ENCODE peak calls at places on chromosomes 11 and 22, in nine cellular contexts. H is MG63, V is breast epithelium, C is lower lobe of right lung, X is HepG2, S is pancreas, J is NCI-H1436 treated with DMSO at 0.1 percent for 48 hours, N is foreskin fibroblast, A is posterior cingulate gyrus. F is an unnamed sample.

GRCh38 chr11:35675901-35676610 is 13.5 kb downstream of the TRIM44 start:
- DNase-seq in X (no peak), J (no peak), N (peak), V (no peak), H (no peak), C (no peak), A (no peak), S (no peak), F (no peak)

GRCh38 chr11:120327311-120327710 is 2.2 kb downstream of the TLCD5 start:
- DNase-seq in S (no peak), X (no peak), H (no peak), A (no peak), C (no peak), N (no peak), V (no peak), J (no peak), F (no peak)

GRCh38 chr22:37435970-37436603 is 8.8 kb upstream of the ELFN2 start:
- DNase-seq in H (no peak), J (no peak), C (no peak), S (no peak), N (no peak), A (no peak), X (no peak), V (no peak), F (no peak)

GRCh38 chr11:10455637-10456487 is 798 bp downstream of the AMPD3 start:
- DNase-seq in X (peak), H (peak), N (peak), J (no peak), S (no peak), C (peak), V (no peak), A (peak), F (peak)

GRCh38 chr11:123122341-123122740 is 60.4 kb upstream of the HSPA8 start:
- DNase-seq in A (no peak), S (no peak), N (peak), J (no peak), H (peak), C (no peak), X (no peak), V (no peak), F (no peak)

GRCh38 chr22:17878970-17879369 is 104.7 kb upstream of the BID start:
- DNase-seq in H (no peak), N (peak), X (no peak), J (no peak), V (no peak), C (no peak), S (no peak), A (no peak), F (no peak)

GRCh38 chr22:43312608-43313007 is 30.6 kb downstream of the SCUBE1 start:
- DNase-seq in C (no peak), S (no peak), J (no peak), V (no peak), H (no peak), A (no peak), N (no peak), X (no peak), F (no peak)

GRCh38 chr22:30751529-30751928 is 56.9 kb downstream of the OSBP2 start:
- DNase-seq in S (no peak), N (no peak), J (no peak), X (no peak), C (no peak), V (no peak), H (no peak), A (no peak), F (no peak)

GRCh38 chr11:107719062-107719461 is 7.2 kb upstream of the SLN start:
- DNase-seq in A (no peak), X (no peak), J (no peak), H (no peak), S (no peak), V (no peak), N (no peak), C (no peak), F (no peak)

GRCh38 chr11:134815404-134815803 is 403.4 kb upstream of the B3GAT1 start:
- DNase-seq in S (no peak), N (no peak), J (no peak), V (no peak), A (no peak), X (no peak), C (no peak), H (no peak), F (no peak)

GRCh38 chr11:114553642-114554041 is 6.0 kb downstream of the NXPE1 start:
- DNase-seq in S (no peak), N (peak), A (no peak), J (no peak), C (no peak), X (no peak), V (no peak), H (no peak), F (no peak)

GRCh38 chr11:67645521-67646457 is 4.7 kb downstream of the ACY3 start:
- DNase-seq in J (no peak), X (no peak), C (no peak), H (no peak), S (peak), V (no peak), A (no peak), N (no peak), F (no peak)

GRCh38 chr11:106461839-106462545 is 384.5 kb downstream of the AASDHPPT start:
- DNase-seq in J (no peak), S (no peak), V (no peak), N (no peak), H (no peak), C (no peak), A (no peak), X (peak), F (no peak)

GRCh38 chr22:17786435-17787158 is 12.3 kb upstream of the BID start:
- DNase-seq in S (no peak), H (no peak), A (peak), J (no peak), N (peak), V (no peak), X (peak), C (peak), F (peak)

GRCh38 chr22:48459859-48460823 is 1367.5 kb downstream of the BRD1 start:
- DNase-seq in S (peak), X (no peak), V (peak), N (no peak), C (no peak), H (no peak), J (no peak), A (peak), F (no peak)

GRCh38 chr22:19817561-19818263 is 37.0 kb downstream of the GNB1L start:
- DNase-seq in S (no peak), N (no peak), A (peak), J (no peak), X (no peak), V (no peak), C (peak), H (no peak), F (no peak)

GRCh38 chr11:117219995-117220394 is 11.9 kb downstream of the PCSK7 start:
- DNase-seq in H (no peak), V (no peak), A (no peak), J (no peak), N (no peak), C (no peak), X (no peak), S (no peak), F (peak)

GRCh38 chr11:119701591-119702260 is 27.3 kb downstream of the NECTIN1 start:
- DNase-seq in C (no peak), V (no peak), N (no peak), H (no peak), S (no peak), A (no peak), X (no peak), J (no peak), F (peak)

GRCh38 chr22:43885786-43886185 is 6.0 kb downstream of the PNPLA5 start:
- DNase-seq in A (no peak), H (no peak), S (peak), N (no peak), V (peak), J (no peak), C (no peak), X (no peak), F (no peak)

GRCh38 chr11:110093407-110094297 is 460 bp downstream of the ZC3H12C start:
- DNase-seq in N (peak), C (peak), H (peak), J (no peak), A (peak), X (peak), V (peak), S (peak), F (peak)

GRCh38 chr11:69207165-69207889 is 51.6 kb downstream of the SMIM38 start:
- DNase-seq in S (no peak), V (peak), X (no peak), J (no peak), N (no peak), C (peak), A (no peak), H (no peak), F (peak)

GRCh38 chr11:76692956-76693355 is 22.4 kb upstream of the LRRC32 start:
- DNase-seq in C (no peak), N (no peak), X (no peak), V (no peak), H (no peak), J (no peak), S (no peak), A (no peak), F (no peak)

GRCh38 chr11:123330471-123330870 is 99.6 kb upstream of the GRAMD1B start:
- DNase-seq in V (no peak), C (no peak), A (no peak), N (no peak), J (no peak), S (no peak), H (no peak), X (no peak), F (no peak)

GRCh38 chr22:20591660-20592310 is 84.4 kb downstream of the MED15 start:
- DNase-seq in N (peak), J (no peak), V (no peak), C (peak), X (peak), H (no peak), S (peak), A (no peak), F (no peak)

GRCh38 chr11:19995131-19995530 is 165.1 kb downstream of the DBX1 start:
- DNase-seq in N (peak), A (no peak), H (peak), X (peak), S (no peak), V (no peak), J (no peak), C (no peak), F (peak)

GRCh38 chr22:46848227-46848626 is 85.8 kb downstream of the TBC1D22A start:
- DNase-seq in V (no peak), A (no peak), X (no peak), N (peak), J (no peak), H (no peak), S (no peak), C (no peak), F (no peak)

GRCh38 chr22:28905433-28905832 is 22.1 kb downstream of the ZNRF3 start:
- DNase-seq in H (no peak), V (no peak), X (no peak), N (no peak), A (no peak), C (no peak), S (no peak), J (no peak), F (no peak)

GRCh38 chr11:74024630-74025029 is 15.7 kb upstream of the UCP3 start:
- DNase-seq in N (peak), C (peak), J (no peak), H (peak), A (no peak), V (no peak), X (no peak), S (no peak), F (no peak)

GRCh38 chr11:57116654-57117053 is 65.1 kb upstream of the LRRC55 start:
- DNase-seq in J (no peak), X (peak), H (peak), A (no peak), S (no peak), C (no peak), N (peak), V (no peak), F (peak)

GRCh38 chr11:14105446-14105845 is 142.9 kb downstream of the SPON1 start:
- DNase-seq in X (no peak), C (no peak), J (no peak), N (no peak), S (no peak), H (no peak), V (no peak), A (no peak), F (no peak)

GRCh38 chr11:93213622-93214021 is 15.8 kb upstream of the SLC36A4 start:
- DNase-seq in V (no peak), S (no peak), N (no peak), C (no peak), X (no peak), J (no peak), A (no peak), H (no peak), F (no peak)

GRCh38 chr11:92225206-92225562 is 566 bp downstream of the FAT3 start:
- DNase-seq in S (peak), N (no peak), J (no peak), C (no peak), H (no peak), A (peak), V (no peak), X (no peak), F (no peak)

GRCh38 chr11:36478700-36479329 is 31.3 kb downstream of the TRAF6 start:
- DNase-seq in J (peak), A (no peak), H (peak), V (no peak), N (peak), S (no peak), C (no peak), X (peak), F (peak)

GRCh38 chr11:86688398-86689179 is 16.2 kb upstream of the ME3 start:
- DNase-seq in J (no peak), N (peak), V (no peak), S (no peak), X (no peak), A (no peak), C (no peak), H (peak), F (no peak)

GRCh38 chr22:48895831-48896765 is 931.6 kb downstream of the BRD1 start:
- DNase-seq in J (no peak), N (no peak), C (no peak), H (no peak), A (no peak), S (no peak), V (no peak), X (no peak), F (no peak)

GRCh38 chr22:24585927-24586546 is 6.8 kb downstream of the LRRC75B start:
- DNase-seq in S (no peak), V (no peak), J (no peak), X (no peak), A (no peak), H (no peak), N (no peak), C (no peak), F (no peak)